ENCODE peak calls at places on chromosomes 3 and 15, in eight cellular contexts. S is ecto neural progenitor cell; Y is activated T-cell treated with anti-CD3 and anti-CD28 coated beads for 48 hours; F is T follicular helper cell; K is activated T-helper 9 cell treated with anti-CD3 and anti-CD28 coated beads, Interleukin-2, amount 50 U/mL, for 16 hours; X is GM04504; J is hepatocyte; P is HEK293T. A is an unnamed sample.

GRCh38 chr3:103047640-103048370 is 613.0 kb downstream of the ZPLD1 start:
- DNase-seq in S (no peak), Y (no peak), F (no peak), K (no peak), X (no peak), J (no peak), P (no peak), A (no peak)

GRCh38 chr3:94285874-94286273 is 223.0 kb downstream of the NSUN3 start:
- DNase-seq in S (no peak), Y (no peak), F (no peak), K (no peak), X (no peak), J (peak), P (no peak), A (no peak)

GRCh38 chr3:152400912-152401311 is 132.2 kb downstream of the MBNL1 start:
- DNase-seq in S (no peak), Y (no peak), F (no peak), K (no peak), X (peak), J (no peak), P (no peak), A (no peak)

GRCh38 chr3:70281663-70282062 is 30.8 kb downstream of the MDFIC2 start:
- DNase-seq in S (no peak), Y (no peak), F (no peak), K (no peak), X (no peak), J (peak), P (no peak), A (no peak)

GRCh38 chr3:140545197-140545596 is 132.7 kb upstream of the TRIM42 start:
- DNase-seq in S (peak), Y (no peak), F (no peak), K (no peak), X (no peak), J (no peak), P (no peak), A (no peak)

GRCh38 chr15:55695432-55695831 is 47.5 kb downstream of the PRTG start:
- DNase-seq in S (peak), Y (no peak), F (no peak), K (no peak), X (no peak), J (no peak), P (peak), A (no peak)

GRCh38 chr3:62525276-62525675 is 151.9 kb upstream of the FEZF2 start:
- DNase-seq in S (no peak), Y (no peak), F (no peak), K (no peak), X (no peak), J (no peak), P (no peak), A (no peak)

GRCh38 chr3:114608293-114608692 is 314.5 kb downstream of the TIGIT start:
- DNase-seq in S (no peak), Y (no peak), F (no peak), K (no peak), X (peak), J (no peak), P (no peak), A (no peak)

GRCh38 chr3:72951259-72951722 is 45.3 kb upstream of the PPP4R2 start:
- DNase-seq in S (no peak), Y (no peak), F (no peak), K (no peak), X (no peak), J (no peak), P (no peak), A (no peak)

GRCh38 chr3:194682651-194683310 is 2.9 kb upstream of the FAM43A start:
- DNase-seq in S (peak), Y (peak), F (peak), K (peak), X (peak), J (peak), P (peak), A (peak)

GRCh38 chr15:71790081-71790480 is 20.3 kb upstream of the NR2E3 start:
- DNase-seq in S (peak), Y (no peak), F (no peak), K (no peak), X (no peak), J (peak), P (no peak), A (no peak)

GRCh38 chr3:116148881-116149530 is 296.3 kb downstream of the LSAMP start:
- DNase-seq in S (no peak), Y (no peak), F (no peak), K (no peak), X (no peak), J (no peak), P (no peak), A (no peak)

GRCh38 chr15:64845183-64845611 is 3.5 kb downstream of the PLEKHO2 start:
- DNase-seq in S (no peak), Y (no peak), F (no peak), K (no peak), X (no peak), J (no peak), P (no peak), A (peak)

GRCh38 chr3:16534914-16535301 is 21.4 kb upstream of the RFTN1 start:
- DNase-seq in S (no peak), Y (no peak), F (no peak), K (no peak), X (no peak), J (no peak), P (no peak), A (no peak)

GRCh38 chr3:23748398-23749110 is 57.2 kb upstream of the UBE2E1 start:
- DNase-seq in S (no peak), Y (no peak), F (no peak), K (no peak), X (no peak), J (no peak), P (no peak), A (no peak)

GRCh38 chr3:140521751-140522445 is 156.0 kb upstream of the TRIM42 start:
- DNase-seq in S (no peak), Y (no peak), F (no peak), K (no peak), X (no peak), J (no peak), P (no peak), A (no peak)

GRCh38 chr3:126419886-126420786 is 25.4 kb downstream of the CFAP100 start:
- DNase-seq in S (peak), Y (no peak), F (no peak), K (no peak), X (no peak), J (no peak), P (no peak), A (no peak)

GRCh38 chr15:63136742-63137141 is 15.1 kb downstream of the LACTB start:
- DNase-seq in S (no peak), Y (no peak), F (no peak), K (no peak), X (no peak), J (no peak), P (no peak), A (no peak)

GRCh38 chr15:75702431-75702830 is 10.2 kb downstream of the CSPG4 start:
- DNase-seq in S (no peak), Y (no peak), F (no peak), K (no peak), X (no peak), J (no peak), P (no peak), A (no peak)

GRCh38 chr15:89749951-89750559 is 994 bp downstream of the MESP1 start:
- DNase-seq in S (no peak), Y (peak), F (no peak), K (no peak), X (no peak), J (no peak), P (no peak), A (peak)

GRCh38 chr15:40906101-40906946 is 12.1 kb downstream of the VPS18 start:
- DNase-seq in S (peak), Y (peak), F (peak), K (peak), X (peak), J (peak), P (peak), A (peak)

A was measured in left lung.